ENCODE peak calls at places on chromosomes 2 and 18, in four cellular contexts. N is HepG2, E is GM12878, A is H1. D is an unnamed sample.

GRCh38 chr2:150137338-150137737 is 350.1 kb downstream of the RND3 start:
- DNase-seq in N (no peak), E (no peak), A (no peak), D (no peak)

GRCh38 chr2:162197095-162197825 is 45.2 kb upstream of the GCG start:
- DNase-seq in N (no peak), E (no peak), A (no peak), D (no peak)

GRCh38 chr2:137659616-137660015 is 304.7 kb upstream of the HNMT start:
- DNase-seq in N (peak; percentile 12), E (no peak), A (no peak), D (no peak)

GRCh38 chr2:206031162-206031784 is 54.7 kb downstream of the INO80D start:
- DNase-seq in N (no peak), E (peak; percentile 3), A (no peak), D (no peak)

GRCh38 chr18:44870631-44871502 is 190.2 kb downstream of the SETBP1 start:
- DNase-seq in N (no peak), E (no peak), A (no peak), D (no peak)

GRCh38 chr2:9742601-9743000 is 100.7 kb upstream of the TAF1B start:
- DNase-seq in N (no peak), E (no peak), A (no peak), D (no peak)

GRCh38 chr2:14826518-14826917 is 194.0 kb downstream of the LRATD1 start:
- DNase-seq in N (no peak), E (no peak), A (no peak), D (no peak)

GRCh38 chr2:104447831-104448434 is 406.0 kb upstream of the POU3F3 start:
- DNase-seq in N (no peak), E (no peak), A (no peak), D (no peak)

GRCh38 chr2:46749042-46749461 is 166.6 kb downstream of the MCFD2 start:
- DNase-seq in N (peak; percentile 73), E (no peak), A (no peak), D (no peak)

GRCh38 chr2:144675331-144675730 is 155.4 kb upstream of the ZEB2 start:
- DNase-seq in N (no peak), E (no peak), A (no peak), D (no peak)

GRCh38 chr2:162766092-162766491 is 72.5 kb downstream of the KCNH7 start:
- DNase-seq in N (no peak), E (no peak), A (no peak), D (no peak)

GRCh38 chr2:181306785-181307184 is 150.4 kb upstream of the ITGA4 start:
- DNase-seq in N (no peak), E (no peak), A (no peak), D (no peak)

GRCh38 chr2:181304011-181304844 is 153.0 kb upstream of the ITGA4 start:
- DNase-seq in N (no peak), E (no peak), A (no peak), D (no peak)

GRCh38 chr2:181308731-181309130 is 148.5 kb upstream of the ITGA4 start:
- DNase-seq in N (no peak), E (no peak), A (no peak), D (no peak)

GRCh38 chr2:181307203-181307991 is 149.8 kb upstream of the ITGA4 start:
- DNase-seq in N (no peak), E (no peak), A (no peak), D (no peak)

GRCh38 chr2:181305151-181306123 is 151.7 kb upstream of the ITGA4 start:
- DNase-seq in N (peak; percentile 95), E (peak; percentile 96), A (no peak), D (no peak)
- H3K4me1 ChIP-seq in N (peaks cover 23% of the 10 kb centered on the region), E (peaks cover 49% of the 10 kb centered on the region), A (no peaks in the 10 kb centered on the region), D (no peaks in the 10 kb centered on the region)

DNA sequence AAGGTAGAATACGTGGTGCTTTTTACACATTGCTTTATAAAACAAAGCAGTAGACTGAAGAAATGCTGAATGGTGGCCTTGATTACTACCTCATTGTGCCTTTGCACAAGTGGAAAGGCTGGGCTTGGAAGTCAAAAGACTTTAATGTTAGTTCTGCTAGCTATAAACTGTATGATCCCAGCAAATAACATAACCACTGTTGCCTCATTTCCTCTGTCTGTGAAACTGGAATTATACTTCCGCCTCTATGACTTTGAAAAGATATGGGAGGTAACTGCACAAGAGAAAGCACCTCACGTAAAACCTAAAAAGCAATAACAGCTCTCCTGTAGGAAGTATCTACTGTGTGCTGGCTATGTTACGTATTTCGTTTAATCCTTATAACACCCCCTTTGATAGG is 43.4 kb upstream of the DSC1 start:
- DNase-seq in N (peak; percentile 38), E (no peak), A (no peak), D (no peak)
- H3K9ac ChIP-seq in N (peak overlapping the region; percentile 58), E (no peak overlapping the region), A (no peak overlapping the region), D (no peak overlapping the region)

GRCh38 chr2:41922177-41922576 is 125.6 kb upstream of the PKDCC start:
- DNase-seq in N (no peak), E (no peak), A (no peak), D (no peak)
- TF ChIP-seq SUZ12 in N (no peak), E (no peak), A (no peak), D (no peak)

GRCh38 chr2:234290196-234290595 is 206.7 kb downstream of the ARL4C start:
- DNase-seq in N (no peak), E (no peak), A (no peak), D (no peak)

GRCh38 chr2:234290671-234291070 is 206.2 kb downstream of the ARL4C start:
- DNase-seq in N (no peak), E (peak; percentile 76), A (no peak), D (no peak)

GRCh38 chr2:234289789-234290188 is 207.1 kb downstream of the ARL4C start:
- DNase-seq in N (no peak), E (no peak), A (no peak), D (no peak)

GRCh38 chr2:234287650-234288049 is 209.2 kb downstream of the ARL4C start:
- DNase-seq in N (no peak), E (no peak), A (no peak), D (no peak)

DNA sequence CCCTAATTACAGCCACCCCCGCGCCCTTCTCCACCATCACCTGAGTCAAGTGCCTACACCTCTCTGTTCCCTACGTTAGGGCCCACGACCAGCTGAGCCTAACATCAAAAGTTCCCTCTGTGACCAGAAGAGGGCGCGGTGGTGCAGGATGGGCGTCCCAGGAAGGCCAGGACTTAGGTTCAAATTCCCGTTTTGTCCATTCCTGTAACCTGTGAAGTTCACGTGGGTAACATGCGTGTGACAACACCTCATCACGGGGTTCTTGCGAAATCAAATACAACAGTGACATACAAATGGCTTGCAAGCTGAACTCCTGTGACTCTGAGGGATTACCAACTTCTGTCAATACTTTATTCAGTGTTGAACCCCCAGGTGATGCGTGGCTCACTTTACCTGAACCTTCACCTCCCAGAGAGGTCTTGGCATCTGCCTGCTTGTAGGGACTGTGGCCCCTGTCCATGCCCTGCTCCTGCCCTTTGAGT is 207.9 kb downstream of the ARL4C start:
- DNase-seq in N (peak; percentile 75), E (no peak), A (peak; percentile 41), D (peak; percentile 60)
- H3K4me1 ChIP-seq in N (no peaks in the 10 kb centered on the region), E (peaks cover 39% of the 10 kb centered on the region), A (peaks cover under 1% of the 10 kb centered on the region), D (peaks cover 2% of the 10 kb centered on the region)

GRCh38 chr2:160405077-160405865 is 88.3 kb downstream of the RBMS1 start:
- DNase-seq in N (no peak), E (no peak), A (no peak), D (peak; percentile 43)
- H3K9ac ChIP-seq in N (no peak overlapping the region), E (no peak overlapping the region), A (no peak overlapping the region), D (no peak overlapping the region)

GRCh38 chr2:41395692-41396091 is 652.1 kb upstream of the PKDCC start:
- DNase-seq in N (no peak), E (no peak), A (no peak), D (no peak)
- TF ChIP-seq SUZ12 in N (no peak), E (no peak), A (no peak), D (no peak)

GRCh38 chr2:224573724-224574123 is 11.4 kb downstream of the CUL3 start:
- DNase-seq in N (no peak), E (no peak), A (no peak), D (no peak)
- H3K4me1 ChIP-seq in N (peaks cover 48% of the 10 kb centered on the region), E (peaks cover 25% of the 10 kb centered on the region), A (peaks cover 15% of the 10 kb centered on the region), D (no peaks in the 10 kb centered on the region)

DNA sequence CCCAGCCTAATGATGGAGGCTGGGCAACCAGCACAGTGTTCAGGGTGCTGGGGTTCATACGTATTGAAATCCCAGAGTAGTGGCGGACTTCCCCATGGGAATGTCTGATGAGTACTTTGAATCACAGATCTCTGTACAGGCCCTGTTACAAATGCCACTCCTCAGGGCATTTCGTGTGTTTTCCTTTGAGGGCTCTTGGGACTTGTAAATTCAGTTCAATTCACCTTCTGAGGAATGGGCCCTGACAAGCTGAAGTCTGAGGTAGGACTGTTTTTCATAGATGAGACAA is 288 bp upstream of the RDH14 start:
- DNase-seq in N (no peak), E (no peak), A (no peak), D (no peak)
- H3K9ac ChIP-seq in N (peak overlapping the region; percentile 93), E (peak overlapping the region; percentile 74), A (no peak overlapping the region), D (peak overlapping the region; percentile 61)

D was measured in NT2/D1.